ENCODE peak calls at places on chromosomes 12 and 14, in six cellular contexts. One of them, this sample, is unnamed.

GRCh38 chr12:52275686-52276085 is 1.2 kb downstream of the KRT86 start:
- DNase-seq in neural progenitor cell: no peak
- DNase-seq in CD4-positive, CD25-positive, alpha-beta regulatory T cell: no peak
- DNase-seq in coronary artery: peak
- DNase-seq in MM.1S: no peak
- DNase-seq in heart right ventricle: no peak
- DNase-seq in this sample: no peak

GRCh38 chr12:51013441-51013840 is 12.7 kb downstream of the SLC11A2 start:
- DNase-seq in neural progenitor cell: no peak
- DNase-seq in CD4-positive, CD25-positive, alpha-beta regulatory T cell: no peak
- DNase-seq in coronary artery: no peak
- DNase-seq in MM.1S: no peak
- DNase-seq in heart right ventricle: no peak
- DNase-seq in this sample: no peak

GRCh38 chr12:108587826-108588225 is 10.1 kb downstream of the TMEM119 start:
- DNase-seq in neural progenitor cell: no peak
- DNase-seq in CD4-positive, CD25-positive, alpha-beta regulatory T cell: no peak
- DNase-seq in coronary artery: no peak
- DNase-seq in MM.1S: no peak
- DNase-seq in heart right ventricle: no peak
- DNase-seq in this sample: peak

GRCh38 chr12:57079821-57080220 is 1.2 kb upstream of the NEMP1 start:
- DNase-seq in neural progenitor cell: no peak
- DNase-seq in CD4-positive, CD25-positive, alpha-beta regulatory T cell: no peak
- DNase-seq in coronary artery: no peak
- DNase-seq in MM.1S: no peak
- DNase-seq in heart right ventricle: no peak
- DNase-seq in this sample: no peak

GRCh38 chr14:24665440-24665991 is 31.5 kb upstream of the GZMB start:
- DNase-seq in neural progenitor cell: no peak
- DNase-seq in CD4-positive, CD25-positive, alpha-beta regulatory T cell: peak
- DNase-seq in coronary artery: no peak
- DNase-seq in MM.1S: peak
- DNase-seq in heart right ventricle: no peak
- DNase-seq in this sample: no peak

GRCh38 chr12:127416796-127417195 is 850.2 kb upstream of the TMEM132C start:
- DNase-seq in neural progenitor cell: no peak
- DNase-seq in CD4-positive, CD25-positive, alpha-beta regulatory T cell: no peak
- DNase-seq in coronary artery: no peak
- DNase-seq in MM.1S: no peak
- DNase-seq in heart right ventricle: no peak
- DNase-seq in this sample: no peak

GRCh38 chr14:61553730-61554641 is 141.3 kb upstream of the HIF1A start:
- DNase-seq in neural progenitor cell: peak
- DNase-seq in CD4-positive, CD25-positive, alpha-beta regulatory T cell: no peak
- DNase-seq in coronary artery: no peak
- DNase-seq in MM.1S: no peak
- DNase-seq in heart right ventricle: no peak
- DNase-seq in this sample: no peak

GRCh38 chr12:130568041-130568440 is 148.1 kb downstream of the RIMBP2 start:
- DNase-seq in neural progenitor cell: no peak
- DNase-seq in CD4-positive, CD25-positive, alpha-beta regulatory T cell: no peak
- DNase-seq in coronary artery: no peak
- DNase-seq in MM.1S: no peak
- DNase-seq in heart right ventricle: no peak
- DNase-seq in this sample: no peak

GRCh38 chr12:55937956-55938355 is 7.0 kb downstream of the DGKA start:
- DNase-seq in neural progenitor cell: no peak
- DNase-seq in CD4-positive, CD25-positive, alpha-beta regulatory T cell: no peak
- DNase-seq in coronary artery: no peak
- DNase-seq in MM.1S: no peak
- DNase-seq in heart right ventricle: no peak
- DNase-seq in this sample: no peak

GRCh38 chr14:34912182-34912581 is 37.0 kb upstream of the BAZ1A start:
- DNase-seq in neural progenitor cell: no peak
- DNase-seq in CD4-positive, CD25-positive, alpha-beta regulatory T cell: no peak
- DNase-seq in coronary artery: no peak
- DNase-seq in MM.1S: no peak
- DNase-seq in heart right ventricle: no peak
- DNase-seq in this sample: no peak

GRCh38 chr12:19515179-19515578 is 75.9 kb downstream of the AEBP2 start:
- DNase-seq in neural progenitor cell: no peak
- DNase-seq in CD4-positive, CD25-positive, alpha-beta regulatory T cell: no peak
- DNase-seq in coronary artery: no peak
- DNase-seq in MM.1S: no peak
- DNase-seq in heart right ventricle: no peak
- DNase-seq in this sample: no peak

GRCh38 chr14:64092338-64092737 is 201.8 kb downstream of the ESR2 start:
- DNase-seq in neural progenitor cell: no peak
- DNase-seq in CD4-positive, CD25-positive, alpha-beta regulatory T cell: no peak
- DNase-seq in coronary artery: no peak
- DNase-seq in MM.1S: no peak
- DNase-seq in heart right ventricle: no peak
- DNase-seq in this sample: no peak

GRCh38 chr12:121084229-121084628 is 45.2 kb upstream of the OASL start:
- DNase-seq in neural progenitor cell: no peak
- DNase-seq in CD4-positive, CD25-positive, alpha-beta regulatory T cell: no peak
- DNase-seq in coronary artery: no peak
- DNase-seq in MM.1S: no peak
- DNase-seq in heart right ventricle: no peak
- DNase-seq in this sample: no peak

GRCh38 chr12:115941362-115941761 is 336.1 kb downstream of the MED13L start:
- DNase-seq in neural progenitor cell: no peak
- DNase-seq in CD4-positive, CD25-positive, alpha-beta regulatory T cell: no peak
- DNase-seq in coronary artery: no peak
- DNase-seq in MM.1S: no peak
- DNase-seq in heart right ventricle: no peak
- DNase-seq in this sample: no peak

GRCh38 chr12:54300732-54301427 is at the start of gene NFE2:
- DNase-seq in neural progenitor cell: peak
- DNase-seq in CD4-positive, CD25-positive, alpha-beta regulatory T cell: peak
- DNase-seq in coronary artery: no peak
- DNase-seq in MM.1S: peak
- DNase-seq in heart right ventricle: no peak
- DNase-seq in this sample: no peak

GRCh38 chr14:22118894-22119477 is 445.4 kb upstream of the OR4E1 start:
- DNase-seq in neural progenitor cell: no peak
- DNase-seq in CD4-positive, CD25-positive, alpha-beta regulatory T cell: no peak
- DNase-seq in coronary artery: no peak
- DNase-seq in MM.1S: no peak
- DNase-seq in heart right ventricle: no peak
- DNase-seq in this sample: no peak

GRCh38 chr14:50488521-50488920 is 43.8 kb downstream of the MAP4K5 start:
- DNase-seq in neural progenitor cell: no peak
- DNase-seq in CD4-positive, CD25-positive, alpha-beta regulatory T cell: no peak
- DNase-seq in coronary artery: no peak
- DNase-seq in MM.1S: no peak
- DNase-seq in heart right ventricle: no peak
- DNase-seq in this sample: no peak

GRCh38 chr12:26939192-26939832 is 1.0 kb downstream of the FGFR1OP2 start:
- DNase-seq in neural progenitor cell: no peak
- DNase-seq in CD4-positive, CD25-positive, alpha-beta regulatory T cell: peak
- DNase-seq in coronary artery: no peak
- DNase-seq in MM.1S: peak
- DNase-seq in heart right ventricle: no peak
- DNase-seq in this sample: no peak

GRCh38 chr14:71529855-71530254 is 402.4 kb upstream of the RGS6 start:
- DNase-seq in neural progenitor cell: no peak
- DNase-seq in CD4-positive, CD25-positive, alpha-beta regulatory T cell: no peak
- DNase-seq in coronary artery: peak
- DNase-seq in MM.1S: no peak
- DNase-seq in heart right ventricle: peak
- DNase-seq in this sample: no peak

GRCh38 chr14:52031781-52032180 is 37.1 kb downstream of the NID2 start:
- DNase-seq in neural progenitor cell: no peak
- DNase-seq in CD4-positive, CD25-positive, alpha-beta regulatory T cell: no peak
- DNase-seq in coronary artery: no peak
- DNase-seq in MM.1S: no peak
- DNase-seq in heart right ventricle: peak
- DNase-seq in this sample: no peak

GRCh38 chr12:132325733-132326130 is 3.7 kb downstream of the GALNT9 start:
- DNase-seq in neural progenitor cell: no peak
- DNase-seq in CD4-positive, CD25-positive, alpha-beta regulatory T cell: no peak
- DNase-seq in coronary artery: no peak
- DNase-seq in MM.1S: no peak
- DNase-seq in heart right ventricle: no peak
- DNase-seq in this sample: no peak

GRCh38 chr14:99602054-99602787 is 1.8 kb downstream of the CCDC85C start:
- DNase-seq in neural progenitor cell: peak
- DNase-seq in CD4-positive, CD25-positive, alpha-beta regulatory T cell: no peak
- DNase-seq in coronary artery: no peak
- DNase-seq in MM.1S: no peak
- DNase-seq in heart right ventricle: peak
- DNase-seq in this sample: no peak

GRCh38 chr14:103207404-103208072 is 84.3 kb downstream of the TNFAIP2 start:
- DNase-seq in neural progenitor cell: peak
- DNase-seq in CD4-positive, CD25-positive, alpha-beta regulatory T cell: no peak
- DNase-seq in coronary artery: no peak
- DNase-seq in MM.1S: no peak
- DNase-seq in heart right ventricle: peak
- DNase-seq in this sample: no peak

GRCh38 chr14:68569546-68569908 is 223.3 kb downstream of the ZFP36L1 start:
- DNase-seq in neural progenitor cell: no peak
- DNase-seq in CD4-positive, CD25-positive, alpha-beta regulatory T cell: no peak
- DNase-seq in coronary artery: no peak
- DNase-seq in MM.1S: no peak
- DNase-seq in heart right ventricle: no peak
- DNase-seq in this sample: no peak

GRCh38 chr14:28294834-28295440 is 471.6 kb upstream of the FOXG1 start:
- DNase-seq in neural progenitor cell: peak
- DNase-seq in CD4-positive, CD25-positive, alpha-beta regulatory T cell: no peak
- DNase-seq in coronary artery: no peak
- DNase-seq in MM.1S: peak
- DNase-seq in heart right ventricle: no peak
- DNase-seq in this sample: no peak

GRCh38 chr12:10695852-10696251 is 22.0 kb upstream of the STYK1 start:
- DNase-seq in neural progenitor cell: no peak
- DNase-seq in CD4-positive, CD25-positive, alpha-beta regulatory T cell: no peak
- DNase-seq in coronary artery: no peak
- DNase-seq in MM.1S: no peak
- DNase-seq in heart right ventricle: no peak
- DNase-seq in this sample: no peak

GRCh38 chr12:57242691-57243454 is 8.1 kb downstream of the STAC3 start:
- DNase-seq in neural progenitor cell: peak
- DNase-seq in CD4-positive, CD25-positive, alpha-beta regulatory T cell: peak
- DNase-seq in coronary artery: peak
- DNase-seq in MM.1S: peak
- DNase-seq in heart right ventricle: peak
- DNase-seq in this sample: no peak

GRCh38 chr12:7403466-7403865 is 40.5 kb downstream of the CD163L1 start:
- DNase-seq in neural progenitor cell: no peak
- DNase-seq in CD4-positive, CD25-positive, alpha-beta regulatory T cell: no peak
- DNase-seq in coronary artery: no peak
- DNase-seq in MM.1S: no peak
- DNase-seq in heart right ventricle: no peak
- DNase-seq in this sample: no peak
- H3K27ac ChIP-seq in neural progenitor cell: no peak
- H3K27ac ChIP-seq in CD4-positive, CD25-positive, alpha-beta regulatory T cell: no peak
- H3K27ac ChIP-seq in coronary artery: no peak
- H3K27ac ChIP-seq in MM.1S: no peak
- H3K27ac ChIP-seq in heart right ventricle: no peak
- H3K27ac ChIP-seq in this sample: no peak

DNA sequence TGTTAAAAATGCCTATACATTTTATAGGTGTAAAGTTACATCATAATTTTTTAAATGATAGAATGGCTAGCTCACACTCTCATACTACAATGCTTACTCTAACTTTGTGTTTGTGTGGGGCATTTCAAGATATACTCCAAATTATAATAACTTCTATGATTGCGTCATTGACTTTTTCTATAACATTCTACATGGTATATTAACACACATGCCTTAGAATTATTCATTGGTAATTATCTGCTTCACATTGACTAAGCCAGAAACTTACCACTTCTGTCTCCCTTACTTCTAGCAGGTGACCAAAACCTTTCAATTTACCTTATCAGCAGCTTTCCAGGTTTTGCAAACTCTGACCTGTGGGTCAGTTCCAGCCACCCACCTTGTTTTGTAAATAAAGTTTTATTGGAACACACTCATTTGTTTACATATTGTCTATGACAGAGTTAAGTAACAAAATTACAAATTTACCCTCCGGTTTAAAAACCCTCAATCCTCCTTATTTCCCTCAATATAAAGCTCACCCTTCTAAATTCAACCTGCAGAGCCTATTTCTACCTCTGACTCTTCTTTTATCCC is 12.7 kb upstream of the FLRT2 start:
- DNase-seq in neural progenitor cell: no peak
- DNase-seq in CD4-positive, CD25-positive, alpha-beta regulatory T cell: no peak
- DNase-seq in coronary artery: no peak
- DNase-seq in MM.1S: no peak
- DNase-seq in heart right ventricle: no peak
- DNase-seq in this sample: no peak
- H3K27ac ChIP-seq in neural progenitor cell: no peak
- H3K27ac ChIP-seq in CD4-positive, CD25-positive, alpha-beta regulatory T cell: no peak
- H3K27ac ChIP-seq in coronary artery: no peak
- H3K27ac ChIP-seq in MM.1S: no peak
- H3K27ac ChIP-seq in heart right ventricle: no peak
- H3K27ac ChIP-seq in this sample: no peak

GRCh38 chr12:49750027-49750977 is 8.9 kb downstream of the TMBIM6 start:
- DNase-seq in neural progenitor cell: peak
- DNase-seq in CD4-positive, CD25-positive, alpha-beta regulatory T cell: peak
- DNase-seq in coronary artery: no peak
- DNase-seq in MM.1S: no peak
- DNase-seq in heart right ventricle: no peak
- DNase-seq in this sample: no peak
- H3K27ac ChIP-seq in neural progenitor cell: peak
- H3K27ac ChIP-seq in CD4-positive, CD25-positive, alpha-beta regulatory T cell: peak
- H3K27ac ChIP-seq in coronary artery: no peak
- H3K27ac ChIP-seq in MM.1S: no peak
- H3K27ac ChIP-seq in heart right ventricle: peak
- H3K27ac ChIP-seq in this sample: no peak

GRCh38 chr14:58476320-58476719 is 48.8 kb downstream of the KIAA0586 start:
- DNase-seq in neural progenitor cell: no peak
- DNase-seq in CD4-positive, CD25-positive, alpha-beta regulatory T cell: no peak
- DNase-seq in coronary artery: no peak
- DNase-seq in MM.1S: no peak
- DNase-seq in heart right ventricle: no peak
- DNase-seq in this sample: no peak
- H3K27ac ChIP-seq in neural progenitor cell: no peak
- H3K27ac ChIP-seq in CD4-positive, CD25-positive, alpha-beta regulatory T cell: no peak
- H3K27ac ChIP-seq in coronary artery: no peak
- H3K27ac ChIP-seq in MM.1S: no peak
- H3K27ac ChIP-seq in heart right ventricle: no peak
- H3K27ac ChIP-seq in this sample: no peak

DNA sequence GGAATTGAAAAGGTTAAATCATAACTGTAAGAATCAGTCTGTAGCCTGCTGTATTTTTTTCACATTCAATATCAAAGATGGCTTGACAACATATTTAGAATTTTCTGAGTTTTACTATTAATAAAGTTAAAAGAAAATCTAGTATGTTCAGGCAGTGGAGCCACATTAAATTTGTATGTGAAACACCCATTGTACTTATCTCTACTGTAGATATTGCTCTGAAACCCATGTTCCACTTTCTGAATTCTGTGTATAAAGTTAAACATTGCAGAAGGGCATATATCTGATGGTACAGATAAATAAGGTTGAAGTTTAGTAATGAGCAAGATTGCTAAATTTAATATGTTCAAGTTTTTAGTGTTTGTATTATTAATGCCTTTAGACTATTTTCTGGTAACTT is 172.7 kb downstream of the FOXA1 start:
- DNase-seq in neural progenitor cell: no peak
- DNase-seq in CD4-positive, CD25-positive, alpha-beta regulatory T cell: no peak
- DNase-seq in coronary artery: no peak
- DNase-seq in MM.1S: no peak
- DNase-seq in heart right ventricle: no peak
- DNase-seq in this sample: no peak
- H3K27ac ChIP-seq in neural progenitor cell: no peak
- H3K27ac ChIP-seq in CD4-positive, CD25-positive, alpha-beta regulatory T cell: no peak
- H3K27ac ChIP-seq in coronary artery: no peak
- H3K27ac ChIP-seq in MM.1S: no peak
- H3K27ac ChIP-seq in heart right ventricle: no peak
- H3K27ac ChIP-seq in this sample: no peak